ENCODE peak calls at places on chromosomes 1 and 21, in nine cellular contexts. One of them, this sample, is unnamed.

GRCh38 chr1:15186073-15186845 is 32.7 kb downstream of the TMEM51 start:
- DNase-seq in neural progenitor cell: no peak
- DNase-seq in heart left ventricle: no peak
- DNase-seq in CD4-positive, alpha-beta T cell: no peak
- DNase-seq in fibroblast of lung: no peak
- DNase-seq in tibial nerve: no peak
- DNase-seq in OCI-LY7: no peak
- DNase-seq in A549: no peak
- DNase-seq in PC-9: no peak
- DNase-seq in this sample: no peak

GRCh38 chr1:193614817-193615216 is 428.4 kb upstream of the B3GALT2 start:
- DNase-seq in OCI-LY7: no peak
- DNase-seq in A549: peak; percentile 7
- DNase-seq in PC-9: no peak
- DNase-seq in tibial nerve: no peak
- DNase-seq in fibroblast of lung: no peak
- DNase-seq in CD4-positive, alpha-beta T cell: no peak
- DNase-seq in neural progenitor cell: no peak
- DNase-seq in heart left ventricle: no peak
- DNase-seq in this sample: no peak

GRCh38 chr1:207822602-207823451 is 71.0 kb downstream of the CD46 start:
- DNase-seq in OCI-LY7: peak; percentile 91
- DNase-seq in tibial nerve: peak; percentile 97
- DNase-seq in PC-9: peak; percentile 87
- DNase-seq in CD4-positive, alpha-beta T cell: peak; percentile 54
- DNase-seq in neural progenitor cell: peak; percentile 42
- DNase-seq in A549: peak; percentile 97
- DNase-seq in fibroblast of lung: peak; percentile 37
- DNase-seq in heart left ventricle: peak; percentile 79
- DNase-seq in this sample: peak; percentile 36

GRCh38 chr1:44327679-44328491 is 27.2 kb downstream of the ERI3 start:
- DNase-seq in PC-9: peak; percentile 99
- DNase-seq in fibroblast of lung: peak; percentile 99
- DNase-seq in neural progenitor cell: no peak
- DNase-seq in tibial nerve: peak; percentile 95
- DNase-seq in heart left ventricle: peak; percentile 88
- DNase-seq in CD4-positive, alpha-beta T cell: no peak
- DNase-seq in OCI-LY7: no peak
- DNase-seq in A549: peak; percentile 93
- DNase-seq in this sample: no peak

GRCh38 chr1:233639611-233640010 is 25.7 kb downstream of the KCNK1 start:
- DNase-seq in CD4-positive, alpha-beta T cell: no peak
- DNase-seq in heart left ventricle: no peak
- DNase-seq in PC-9: no peak
- DNase-seq in fibroblast of lung: peak; percentile 4
- DNase-seq in tibial nerve: no peak
- DNase-seq in OCI-LY7: no peak
- DNase-seq in neural progenitor cell: no peak
- DNase-seq in A549: no peak
- DNase-seq in this sample: no peak

GRCh38 chr1:33462449-33463164 is 9.8 kb upstream of the ZSCAN20 start:
- DNase-seq in OCI-LY7: no peak
- DNase-seq in PC-9: no peak
- DNase-seq in CD4-positive, alpha-beta T cell: no peak
- DNase-seq in A549: no peak
- DNase-seq in fibroblast of lung: no peak
- DNase-seq in heart left ventricle: no peak
- DNase-seq in tibial nerve: no peak
- DNase-seq in neural progenitor cell: no peak
- DNase-seq in this sample: no peak

GRCh38 chr1:230548997-230549396 is 93.3 kb upstream of the COG2 start:
- DNase-seq in tibial nerve: no peak
- DNase-seq in OCI-LY7: no peak
- DNase-seq in CD4-positive, alpha-beta T cell: no peak
- DNase-seq in heart left ventricle: no peak
- DNase-seq in PC-9: no peak
- DNase-seq in neural progenitor cell: no peak
- DNase-seq in fibroblast of lung: no peak
- DNase-seq in A549: no peak
- DNase-seq in this sample: no peak

GRCh38 chr1:74790453-74790852 is 57.5 kb downstream of the TYW3 start:
- DNase-seq in neural progenitor cell: no peak
- DNase-seq in A549: no peak
- DNase-seq in tibial nerve: no peak
- DNase-seq in heart left ventricle: no peak
- DNase-seq in CD4-positive, alpha-beta T cell: no peak
- DNase-seq in PC-9: no peak
- DNase-seq in fibroblast of lung: no peak
- DNase-seq in OCI-LY7: no peak
- DNase-seq in this sample: no peak

GRCh38 chr1:166952002-166952746 is 23.2 kb downstream of the ILDR2 start:
- DNase-seq in OCI-LY7: no peak
- DNase-seq in neural progenitor cell: peak; percentile 41
- DNase-seq in CD4-positive, alpha-beta T cell: no peak
- DNase-seq in A549: no peak
- DNase-seq in heart left ventricle: no peak
- DNase-seq in fibroblast of lung: peak; percentile 18
- DNase-seq in PC-9: no peak
- DNase-seq in tibial nerve: no peak
- DNase-seq in this sample: peak; percentile 65

GRCh38 chr21:26840206-26840605 is 5.0 kb downstream of the ADAMTS1 start:
- DNase-seq in tibial nerve: no peak
- DNase-seq in CD4-positive, alpha-beta T cell: no peak
- DNase-seq in A549: no peak
- DNase-seq in neural progenitor cell: no peak
- DNase-seq in PC-9: no peak
- DNase-seq in OCI-LY7: no peak
- DNase-seq in heart left ventricle: no peak
- DNase-seq in fibroblast of lung: peak; percentile 9
- DNase-seq in this sample: no peak

GRCh38 chr21:20004353-20004752 is 993.9 kb upstream of the NCAM2 start:
- DNase-seq in OCI-LY7: no peak
- DNase-seq in tibial nerve: no peak
- DNase-seq in fibroblast of lung: no peak
- DNase-seq in CD4-positive, alpha-beta T cell: no peak
- DNase-seq in A549: no peak
- DNase-seq in neural progenitor cell: no peak
- DNase-seq in PC-9: no peak
- DNase-seq in heart left ventricle: no peak
- DNase-seq in this sample: no peak

GRCh38 chr1:165877940-165878556 is 50.6 kb downstream of the UCK2 start:
- DNase-seq in heart left ventricle: no peak
- DNase-seq in OCI-LY7: peak; percentile 32
- DNase-seq in A549: no peak
- DNase-seq in fibroblast of lung: no peak
- DNase-seq in PC-9: no peak
- DNase-seq in CD4-positive, alpha-beta T cell: no peak
- DNase-seq in tibial nerve: no peak
- DNase-seq in neural progenitor cell: no peak
- DNase-seq in this sample: no peak

GRCh38 chr1:20172033-20172588 is 13.8 kb upstream of the UBXN10 start:
- DNase-seq in CD4-positive, alpha-beta T cell: no peak
- DNase-seq in A549: no peak
- DNase-seq in heart left ventricle: peak; percentile 30
- DNase-seq in tibial nerve: no peak
- DNase-seq in neural progenitor cell: no peak
- DNase-seq in fibroblast of lung: no peak
- DNase-seq in OCI-LY7: no peak
- DNase-seq in PC-9: no peak
- DNase-seq in this sample: no peak

GRCh38 chr1:209875510-209875909 is 47.7 kb downstream of the UTP25 start:
- DNase-seq in A549: peak; percentile 33
- DNase-seq in PC-9: no peak
- DNase-seq in fibroblast of lung: peak; percentile 73
- DNase-seq in heart left ventricle: no peak
- DNase-seq in neural progenitor cell: peak; percentile 68
- DNase-seq in tibial nerve: no peak
- DNase-seq in CD4-positive, alpha-beta T cell: no peak
- DNase-seq in OCI-LY7: no peak
- DNase-seq in this sample: peak; percentile 44

GRCh38 chr21:23223882-23224281 is 2225.7 kb downstream of the NCAM2 start:
- DNase-seq in PC-9: no peak
- DNase-seq in tibial nerve: no peak
- DNase-seq in A549: no peak
- DNase-seq in neural progenitor cell: peak; percentile 16
- DNase-seq in fibroblast of lung: no peak
- DNase-seq in OCI-LY7: no peak
- DNase-seq in heart left ventricle: no peak
- DNase-seq in CD4-positive, alpha-beta T cell: no peak
- DNase-seq in this sample: no peak

GRCh38 chr1:238582816-238583215 is 692.1 kb upstream of the ZP4 start:
- DNase-seq in PC-9: no peak
- DNase-seq in neural progenitor cell: no peak
- DNase-seq in A549: no peak
- DNase-seq in heart left ventricle: no peak
- DNase-seq in tibial nerve: no peak
- DNase-seq in OCI-LY7: no peak
- DNase-seq in fibroblast of lung: no peak
- DNase-seq in CD4-positive, alpha-beta T cell: no peak
- DNase-seq in this sample: no peak

GRCh38 chr1:3561801-3562200 is 49.5 kb downstream of the MEGF6 start:
- DNase-seq in tibial nerve: no peak
- DNase-seq in OCI-LY7: no peak
- DNase-seq in neural progenitor cell: no peak
- DNase-seq in CD4-positive, alpha-beta T cell: no peak
- DNase-seq in PC-9: no peak
- DNase-seq in A549: no peak
- DNase-seq in fibroblast of lung: no peak
- DNase-seq in heart left ventricle: no peak
- DNase-seq in this sample: no peak

GRCh38 chr1:32925360-32926142 is 24.4 kb upstream of the TMEM54 start:
- DNase-seq in OCI-LY7: no peak
- DNase-seq in neural progenitor cell: peak; percentile 62
- DNase-seq in tibial nerve: no peak
- DNase-seq in A549: no peak
- DNase-seq in PC-9: no peak
- DNase-seq in fibroblast of lung: peak; percentile 23
- DNase-seq in heart left ventricle: no peak
- DNase-seq in CD4-positive, alpha-beta T cell: no peak
- DNase-seq in this sample: peak; percentile 74

GRCh38 chr1:65791396-65791795 is 1.3 kb upstream of the PDE4B start:
- DNase-seq in neural progenitor cell: no peak
- DNase-seq in fibroblast of lung: peak; percentile 80
- DNase-seq in CD4-positive, alpha-beta T cell: no peak
- DNase-seq in PC-9: no peak
- DNase-seq in OCI-LY7: no peak
- DNase-seq in tibial nerve: peak; percentile 49
- DNase-seq in heart left ventricle: no peak
- DNase-seq in A549: no peak
- DNase-seq in this sample: peak; percentile 60

GRCh38 chr1:54516249-54516920 is 31.6 kb upstream of the ACOT11 start:
- DNase-seq in neural progenitor cell: no peak
- DNase-seq in tibial nerve: no peak
- DNase-seq in heart left ventricle: no peak
- DNase-seq in OCI-LY7: no peak
- DNase-seq in CD4-positive, alpha-beta T cell: no peak
- DNase-seq in PC-9: no peak
- DNase-seq in fibroblast of lung: no peak
- DNase-seq in A549: no peak
- DNase-seq in this sample: no peak

GRCh38 chr1:24875976-24876609 is 54.0 kb downstream of the RUNX3 start:
- DNase-seq in PC-9: no peak
- DNase-seq in CD4-positive, alpha-beta T cell: no peak
- DNase-seq in heart left ventricle: no peak
- DNase-seq in OCI-LY7: no peak
- DNase-seq in neural progenitor cell: no peak
- DNase-seq in A549: no peak
- DNase-seq in fibroblast of lung: no peak
- DNase-seq in tibial nerve: no peak
- DNase-seq in this sample: no peak
- TF ChIP-seq CTCF in PC-9: no peak
- TF ChIP-seq CTCF in CD4-positive, alpha-beta T cell: no peak
- TF ChIP-seq CTCF in heart left ventricle: no peak
- TF ChIP-seq CTCF in OCI-LY7: no peak
- TF ChIP-seq CTCF in neural progenitor cell: no peak
- TF ChIP-seq CTCF in A549: no peak
- TF ChIP-seq CTCF in fibroblast of lung: no peak
- TF ChIP-seq CTCF in tibial nerve: no peak
- TF ChIP-seq CTCF in this sample: no peak

GRCh38 chr1:203507227-203507626 is 13.3 kb downstream of the OPTC start:
- DNase-seq in A549: no peak
- DNase-seq in tibial nerve: no peak
- DNase-seq in OCI-LY7: no peak
- DNase-seq in neural progenitor cell: no peak
- DNase-seq in fibroblast of lung: peak; percentile 38
- DNase-seq in heart left ventricle: no peak
- DNase-seq in PC-9: no peak
- DNase-seq in CD4-positive, alpha-beta T cell: no peak
- DNase-seq in this sample: peak; percentile 60
- H3K27ac ChIP-seq in A549: peak overlapping the region; percentile 69
- H3K27ac ChIP-seq in tibial nerve: peak overlapping the region; percentile 52
- H3K27ac ChIP-seq in OCI-LY7: no peak overlapping the region
- H3K27ac ChIP-seq in neural progenitor cell: no peak overlapping the region
- H3K27ac ChIP-seq in fibroblast of lung: peak overlapping the region; percentile 46
- H3K27ac ChIP-seq in heart left ventricle: peak overlapping the region; percentile 76
- H3K27ac ChIP-seq in PC-9: no peak overlapping the region
- H3K27ac ChIP-seq in CD4-positive, alpha-beta T cell: no peak overlapping the region
- H3K27ac ChIP-seq in this sample: peak overlapping the region; percentile 13

DNA sequence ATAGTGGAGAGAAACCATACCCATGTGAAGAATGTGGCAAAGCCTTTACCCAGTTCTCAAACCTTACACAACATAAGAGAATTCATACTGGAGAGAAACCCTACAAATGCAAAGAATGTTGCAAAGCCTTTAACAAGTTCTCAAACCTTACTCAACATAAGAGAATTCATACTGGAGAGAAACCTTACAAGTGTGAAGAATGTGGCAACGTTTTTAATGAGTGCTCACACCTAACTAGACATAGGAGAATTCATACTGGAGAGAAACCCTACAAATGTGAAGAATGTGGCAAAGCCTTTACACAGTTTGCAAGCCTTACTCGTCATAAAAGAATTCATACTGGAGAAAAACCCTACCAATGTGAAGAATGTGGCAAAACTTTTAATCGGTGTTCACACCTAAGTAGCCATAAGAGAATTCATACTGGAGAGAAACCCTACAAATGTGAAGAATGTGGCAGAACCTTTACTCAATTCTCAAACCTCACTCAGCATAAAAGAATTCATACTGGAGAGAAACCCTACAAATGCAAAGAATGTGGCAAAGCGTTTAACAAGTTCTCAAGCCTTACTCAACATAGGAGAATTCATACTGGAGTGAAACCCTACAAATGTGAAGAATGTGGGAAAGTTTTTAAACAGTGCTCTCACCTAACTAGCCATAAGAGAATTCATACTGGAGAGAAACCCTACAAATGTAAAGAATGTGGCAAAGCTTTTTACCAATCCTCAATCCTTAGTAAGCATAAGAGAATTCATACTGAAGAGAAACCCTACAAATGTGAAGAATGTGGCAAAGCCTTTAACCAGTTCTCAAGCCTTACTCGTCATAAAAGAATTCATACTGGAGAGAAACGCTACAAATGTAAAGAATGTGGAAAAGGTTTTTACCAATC is 80.0 kb downstream of the JMJD4 start:
- DNase-seq in fibroblast of lung: peak; percentile 1
- DNase-seq in tibial nerve: no peak
- DNase-seq in PC-9: no peak
- DNase-seq in CD4-positive, alpha-beta T cell: no peak
- DNase-seq in OCI-LY7: peak; percentile 10
- DNase-seq in A549: no peak
- DNase-seq in heart left ventricle: no peak
- DNase-seq in neural progenitor cell: no peak
- DNase-seq in this sample: no peak
- H3K9me3 ChIP-seq in fibroblast of lung: peaks cover 5% of the 10 kb centered on the region
- H3K9me3 ChIP-seq in tibial nerve: peaks cover 100% of the 10 kb centered on the region
- H3K9me3 ChIP-seq in PC-9: peaks cover 80% of the 10 kb centered on the region
- H3K9me3 ChIP-seq in CD4-positive, alpha-beta T cell: peaks cover 90% of the 10 kb centered on the region
- H3K9me3 ChIP-seq in OCI-LY7: peaks cover 93% of the 10 kb centered on the region
- H3K9me3 ChIP-seq in A549: peaks cover 94% of the 10 kb centered on the region
- H3K9me3 ChIP-seq in heart left ventricle: peaks cover 100% of the 10 kb centered on the region
- H3K9me3 ChIP-seq in neural progenitor cell: peaks cover 94% of the 10 kb centered on the region
- H3K9me3 ChIP-seq in this sample: peaks cover 22% of the 10 kb centered on the region

GRCh38 chr1:93734999-93735398 is 53.4 kb upstream of the BCAR3 start:
- DNase-seq in OCI-LY7: peak; percentile 45
- DNase-seq in fibroblast of lung: no peak
- DNase-seq in tibial nerve: no peak
- DNase-seq in neural progenitor cell: no peak
- DNase-seq in heart left ventricle: no peak
- DNase-seq in CD4-positive, alpha-beta T cell: no peak
- DNase-seq in PC-9: no peak
- DNase-seq in A549: no peak
- DNase-seq in this sample: no peak
- TF ChIP-seq CTCF in OCI-LY7: peak; percentile 76
- TF ChIP-seq CTCF in fibroblast of lung: peak; percentile 40
- TF ChIP-seq CTCF in tibial nerve: no peak
- TF ChIP-seq CTCF in neural progenitor cell: peak; percentile 30
- TF ChIP-seq CTCF in heart left ventricle: peak; percentile 11
- TF ChIP-seq CTCF in CD4-positive, alpha-beta T cell: no peak
- TF ChIP-seq CTCF in PC-9: peak; percentile 50
- TF ChIP-seq CTCF in A549: no peak
- TF ChIP-seq CTCF in this sample: peak; percentile 45

This sample was measured in cardiac muscle cell.